ENCODE peak calls at places on chromosomes 3 and 15, in eight cellular contexts. One of them, this sample, is unnamed.

GRCh38 chr3:160413613-160414248 is 14.3 kb downstream of the SMC4 start:
- DNase-seq in effector CD4-positive, alpha-beta T cell: peak; percentile 56
- DNase-seq in renal cortical epithelial cell: peak; percentile 82
- DNase-seq in psoas muscle: peak; percentile 44
- DNase-seq in NCI-H1436: peak; percentile 82
- DNase-seq in iPS DF 19.7: no peak
- DNase-seq in Right ventricle myocardium inferior: no peak
- DNase-seq in activated T-helper 1 cell treated with anti-CD3 and anti-CD28 coated beads, Interleukin-2, amount 50 U/mL, for 16 hours: peak; percentile 12
- DNase-seq in this sample: no peak

GRCh38 chr15:60299452-60300047 is 98.2 kb downstream of the ANXA2 start:
- DNase-seq in effector CD4-positive, alpha-beta T cell: no peak
- DNase-seq in renal cortical epithelial cell: peak; percentile 38
- DNase-seq in psoas muscle: no peak
- DNase-seq in NCI-H1436: peak; percentile 94
- DNase-seq in iPS DF 19.7: no peak
- DNase-seq in Right ventricle myocardium inferior: peak; percentile 49
- DNase-seq in activated T-helper 1 cell treated with anti-CD3 and anti-CD28 coated beads, Interleukin-2, amount 50 U/mL, for 16 hours: no peak
- DNase-seq in this sample: no peak

GRCh38 chr15:62122249-62122648 is 42.8 kb downstream of the C2CD4B start:
- DNase-seq in effector CD4-positive, alpha-beta T cell: no peak
- DNase-seq in renal cortical epithelial cell: no peak
- DNase-seq in psoas muscle: no peak
- DNase-seq in NCI-H1436: no peak
- DNase-seq in iPS DF 19.7: no peak
- DNase-seq in Right ventricle myocardium inferior: no peak
- DNase-seq in activated T-helper 1 cell treated with anti-CD3 and anti-CD28 coated beads, Interleukin-2, amount 50 U/mL, for 16 hours: no peak
- DNase-seq in this sample: no peak

GRCh38 chr3:108319428-108320053 is 23.2 kb downstream of the HHLA2 start:
- DNase-seq in effector CD4-positive, alpha-beta T cell: no peak
- DNase-seq in renal cortical epithelial cell: peak; percentile 49
- DNase-seq in psoas muscle: no peak
- DNase-seq in NCI-H1436: no peak
- DNase-seq in iPS DF 19.7: no peak
- DNase-seq in Right ventricle myocardium inferior: no peak
- DNase-seq in activated T-helper 1 cell treated with anti-CD3 and anti-CD28 coated beads, Interleukin-2, amount 50 U/mL, for 16 hours: no peak
- DNase-seq in this sample: no peak

GRCh38 chr3:42013652-42014442 is 51.9 kb upstream of the ULK4 start:
- DNase-seq in effector CD4-positive, alpha-beta T cell: peak; percentile 4
- DNase-seq in renal cortical epithelial cell: no peak
- DNase-seq in psoas muscle: peak; percentile 41
- DNase-seq in NCI-H1436: no peak
- DNase-seq in iPS DF 19.7: no peak
- DNase-seq in Right ventricle myocardium inferior: peak; percentile 85
- DNase-seq in activated T-helper 1 cell treated with anti-CD3 and anti-CD28 coated beads, Interleukin-2, amount 50 U/mL, for 16 hours: no peak
- DNase-seq in this sample: peak; percentile 69

GRCh38 chr3:20776717-20777116 is 590.7 kb upstream of the SGO1 start:
- DNase-seq in effector CD4-positive, alpha-beta T cell: no peak
- DNase-seq in renal cortical epithelial cell: no peak
- DNase-seq in psoas muscle: no peak
- DNase-seq in NCI-H1436: no peak
- DNase-seq in iPS DF 19.7: no peak
- DNase-seq in Right ventricle myocardium inferior: no peak
- DNase-seq in activated T-helper 1 cell treated with anti-CD3 and anti-CD28 coated beads, Interleukin-2, amount 50 U/mL, for 16 hours: no peak
- DNase-seq in this sample: no peak

GRCh38 chr3:27533718-27534578 is 49.8 kb upstream of the SLC4A7 start:
- DNase-seq in effector CD4-positive, alpha-beta T cell: peak; percentile 13
- DNase-seq in renal cortical epithelial cell: peak; percentile 99
- DNase-seq in psoas muscle: peak; percentile 73
- DNase-seq in NCI-H1436: no peak
- DNase-seq in iPS DF 19.7: peak; percentile 97
- DNase-seq in Right ventricle myocardium inferior: peak; percentile 69
- DNase-seq in activated T-helper 1 cell treated with anti-CD3 and anti-CD28 coated beads, Interleukin-2, amount 50 U/mL, for 16 hours: no peak
- DNase-seq in this sample: no peak

GRCh38 chr3:75192065-75192658 is 472.0 kb upstream of the FRG2C start:
- DNase-seq in effector CD4-positive, alpha-beta T cell: peak; percentile 31
- DNase-seq in renal cortical epithelial cell: peak; percentile 13
- DNase-seq in psoas muscle: no peak
- DNase-seq in NCI-H1436: no peak
- DNase-seq in iPS DF 19.7: peak; percentile 9
- DNase-seq in Right ventricle myocardium inferior: no peak
- DNase-seq in activated T-helper 1 cell treated with anti-CD3 and anti-CD28 coated beads, Interleukin-2, amount 50 U/mL, for 16 hours: peak; percentile 6
- DNase-seq in this sample: no peak

GRCh38 chr3:136962961-136963360 is 5.2 kb downstream of the IL20RB start:
- DNase-seq in effector CD4-positive, alpha-beta T cell: no peak
- DNase-seq in renal cortical epithelial cell: no peak
- DNase-seq in psoas muscle: no peak
- DNase-seq in NCI-H1436: no peak
- DNase-seq in iPS DF 19.7: no peak
- DNase-seq in Right ventricle myocardium inferior: no peak
- DNase-seq in activated T-helper 1 cell treated with anti-CD3 and anti-CD28 coated beads, Interleukin-2, amount 50 U/mL, for 16 hours: no peak
- DNase-seq in this sample: no peak

GRCh38 chr3:54356299-54357037 is 234.1 kb downstream of the CACNA2D3 start:
- DNase-seq in effector CD4-positive, alpha-beta T cell: no peak
- DNase-seq in renal cortical epithelial cell: peak; percentile 74
- DNase-seq in psoas muscle: peak; percentile 18
- DNase-seq in NCI-H1436: no peak
- DNase-seq in iPS DF 19.7: no peak
- DNase-seq in Right ventricle myocardium inferior: no peak
- DNase-seq in activated T-helper 1 cell treated with anti-CD3 and anti-CD28 coated beads, Interleukin-2, amount 50 U/mL, for 16 hours: no peak
- DNase-seq in this sample: no peak

GRCh38 chr3:33218446-33219174 is at the start of gene SUSD5:
- DNase-seq in effector CD4-positive, alpha-beta T cell: no peak
- DNase-seq in renal cortical epithelial cell: no peak
- DNase-seq in psoas muscle: no peak
- DNase-seq in NCI-H1436: peak; percentile 35
- DNase-seq in iPS DF 19.7: peak; percentile 35
- DNase-seq in Right ventricle myocardium inferior: no peak
- DNase-seq in activated T-helper 1 cell treated with anti-CD3 and anti-CD28 coated beads, Interleukin-2, amount 50 U/mL, for 16 hours: no peak
- DNase-seq in this sample: no peak

GRCh38 chr3:179929091-179929529 is 107.6 kb downstream of the PEX5L start:
- DNase-seq in effector CD4-positive, alpha-beta T cell: peak; percentile 16
- DNase-seq in renal cortical epithelial cell: peak; percentile 58
- DNase-seq in psoas muscle: peak; percentile 16
- DNase-seq in NCI-H1436: peak; percentile 75
- DNase-seq in iPS DF 19.7: no peak
- DNase-seq in Right ventricle myocardium inferior: no peak
- DNase-seq in activated T-helper 1 cell treated with anti-CD3 and anti-CD28 coated beads, Interleukin-2, amount 50 U/mL, for 16 hours: no peak
- DNase-seq in this sample: no peak

GRCh38 chr15:92625297-92625980 is 30.1 kb downstream of the FAM174B start:
- DNase-seq in effector CD4-positive, alpha-beta T cell: no peak
- DNase-seq in renal cortical epithelial cell: peak; percentile 77
- DNase-seq in psoas muscle: no peak
- DNase-seq in NCI-H1436: no peak
- DNase-seq in iPS DF 19.7: no peak
- DNase-seq in Right ventricle myocardium inferior: no peak
- DNase-seq in activated T-helper 1 cell treated with anti-CD3 and anti-CD28 coated beads, Interleukin-2, amount 50 U/mL, for 16 hours: no peak
- DNase-seq in this sample: no peak